ENCODE peak calls at places on chromosomes 2 and 18, in seven cellular contexts. S, L, F, Q, G, B and V are unnamed samples.

GRCh38 chr2:88055436-88056128 is at the start of gene KRCC1:
- DNase-seq in S (peak; percentile 95), L (peak; percentile 96), F (peak; percentile 98), Q (peak; percentile 90), B (peak; percentile 96), G (peak; percentile 88), V (peak; percentile 91)

GRCh38 chr18:5941869-5942268 is 46.5 kb upstream of the TMEM200C start:
- DNase-seq in B (no peak), S (no peak), F (no peak), G (no peak), Q (no peak), L (no peak), V (no peak)

GRCh38 chr18:42086288-42086687 is 131.3 kb downstream of the PIK3C3 start:
- DNase-seq in G (no peak), S (peak; percentile 78), F (no peak), Q (no peak), B (no peak), L (no peak), V (no peak)

GRCh38 chr2:42556351-42556890 is 12.0 kb upstream of the MTA3 start:
- DNase-seq in F (no peak), G (no peak), S (no peak), L (no peak), B (no peak), Q (no peak), V (no peak)

GRCh38 chr2:170222298-170222697 is 44.4 kb downstream of the MYO3B start:
- DNase-seq in G (no peak), Q (no peak), B (no peak), L (no peak), S (no peak), F (no peak), V (no peak)

GRCh38 chr18:1296237-1296636 is 391.6 kb downstream of the ADCYAP1 start:
- DNase-seq in G (no peak), S (no peak), B (no peak), L (no peak), Q (peak; percentile 73), F (no peak), V (no peak)

GRCh38 chr2:122020377-122020776 is 264.9 kb downstream of the TSN start:
- DNase-seq in G (no peak), S (no peak), F (no peak), Q (no peak), L (no peak), B (no peak), V (no peak)

GRCh38 chr2:132604561-132604960 is 65.4 kb downstream of the LYPD1 start:
- DNase-seq in L (no peak), S (no peak), B (no peak), F (no peak), G (no peak), Q (no peak), V (no peak)

GRCh38 chr2:197092431-197092830 is 165.9 kb upstream of the PGAP1 start:
- DNase-seq in G (no peak), F (no peak), S (peak; percentile 75), B (no peak), Q (peak; percentile 45), L (peak; percentile 85), V (no peak)

GRCh38 chr18:57086163-57086562 is 60.7 kb upstream of the BOD1L2 start:
- DNase-seq in L (no peak), S (no peak), Q (no peak), G (no peak), B (no peak), F (no peak), V (no peak)

GRCh38 chr2:222825031-222825430 is 35.8 kb upstream of the ACSL3 start:
- DNase-seq in Q (no peak), B (no peak), S (no peak), L (no peak), F (no peak), G (no peak), V (no peak)

GRCh38 chr2:11630855-11631254 is 39.1 kb downstream of the NTSR2 start:
- DNase-seq in Q (no peak), L (no peak), G (no peak), B (no peak), F (no peak), S (no peak), V (no peak)

GRCh38 chr2:181036848-181037603 is 56.6 kb downstream of the UBE2E3 start:
- DNase-seq in G (no peak), F (no peak), Q (no peak), L (peak; percentile 90), S (peak; percentile 86), B (no peak), V (no peak)

GRCh38 chr2:102826904-102827303 is 65.1 kb downstream of the TMEM182 start:
- DNase-seq in B (no peak), G (no peak), Q (peak; percentile 48), L (peak; percentile 42), S (peak; percentile 42), F (no peak), V (no peak)

GRCh38 chr18:11649839-11650238 is 39.2 kb upstream of the GNAL start:
- DNase-seq in S (no peak), Q (no peak), L (no peak), F (no peak), B (no peak), G (no peak), V (no peak)

GRCh38 chr2:42974303-42974696 is 181.9 kb upstream of the HAAO start:
- DNase-seq in Q (no peak), L (no peak), S (peak; percentile 51), G (no peak), F (no peak), B (no peak), V (no peak)

GRCh38 chr2:28282248-28282647 is 110.4 kb upstream of the FOSL2 start:
- DNase-seq in B (no peak), Q (no peak), F (no peak), G (no peak), S (no peak), L (no peak), V (no peak)

GRCh38 chr2:198309673-198310280 is 505.4 kb downstream of the PLCL1 start:
- DNase-seq in B (no peak), L (peak; percentile 55), S (peak; percentile 16), Q (peak; percentile 50), F (peak; percentile 52), G (no peak), V (no peak)

GRCh38 chr2:100741880-100742814 is 77.8 kb upstream of the NPAS2 start:
- DNase-seq in F (no peak), L (peak; percentile 99), B (no peak), Q (no peak), S (peak; percentile 99), G (no peak), V (no peak)

GRCh38 chr2:166653185-166653813 is 159.2 kb upstream of the SCN7A start:
- DNase-seq in G (no peak), Q (no peak), B (no peak), L (peak; percentile 43), F (no peak), S (peak; percentile 75), V (no peak)

GRCh38 chr2:230326453-230327417 is at the start of gene SP140L:
- DNase-seq in S (peak; percentile 81), L (peak; percentile 76), B (no peak), Q (no peak), F (peak; percentile 80), G (peak; percentile 60), V (peak; percentile 72)

DNA sequence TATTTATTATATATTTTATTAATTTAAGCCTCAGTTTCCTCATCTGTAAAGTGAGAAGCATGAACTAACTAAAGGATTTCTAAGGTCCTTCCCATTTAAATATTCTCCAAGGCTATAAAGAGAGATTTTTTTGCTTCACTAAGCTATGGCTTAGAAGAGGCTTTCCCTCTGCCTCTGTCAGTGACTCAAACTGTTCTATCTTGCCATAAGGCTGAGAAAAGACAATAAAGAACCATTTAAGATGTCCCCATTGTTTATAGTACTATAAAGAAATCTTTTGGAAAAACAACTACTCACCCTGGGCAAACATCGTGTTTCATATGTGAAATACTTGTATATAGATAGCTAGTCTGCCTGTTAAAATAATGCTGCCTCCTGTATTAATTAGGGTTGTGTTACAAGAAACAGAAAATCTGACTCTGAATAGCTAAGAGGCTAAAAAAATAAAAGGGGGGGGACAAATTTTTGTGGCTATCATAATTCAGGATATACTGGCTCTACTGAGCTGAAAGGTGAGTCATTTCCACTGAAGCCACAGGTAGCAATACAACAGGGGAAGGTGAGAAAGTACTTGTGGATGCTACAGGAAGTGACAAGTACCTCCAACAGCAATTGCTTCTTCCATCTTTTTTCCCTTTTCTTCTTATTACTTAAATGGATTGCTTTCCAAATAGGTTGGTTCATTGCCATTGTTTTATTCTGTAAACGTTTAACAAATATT is 25.4 kb downstream of the EPHA4 start:
- DNase-seq in L (no peak), Q (no peak), F (no peak), B (no peak), S (no peak), G (no peak), V (no peak)
- TF ChIP-seq CTCF in L (no peak), Q (no peak), F (no peak), B (no peak), S (no peak), G (no peak), V (no peak)

GRCh38 chr2:237067985-237068576 is 17.6 kb upstream of the COPS8 start:
- DNase-seq in F (no peak), G (no peak), S (no peak), L (no peak), Q (no peak), B (no peak), V (no peak)
- TF ChIP-seq CTCF in F (no peak), G (no peak), S (peak; percentile 42), L (peak; percentile 7), Q (no peak), B (peak; percentile 22), V (no peak)

DNA sequence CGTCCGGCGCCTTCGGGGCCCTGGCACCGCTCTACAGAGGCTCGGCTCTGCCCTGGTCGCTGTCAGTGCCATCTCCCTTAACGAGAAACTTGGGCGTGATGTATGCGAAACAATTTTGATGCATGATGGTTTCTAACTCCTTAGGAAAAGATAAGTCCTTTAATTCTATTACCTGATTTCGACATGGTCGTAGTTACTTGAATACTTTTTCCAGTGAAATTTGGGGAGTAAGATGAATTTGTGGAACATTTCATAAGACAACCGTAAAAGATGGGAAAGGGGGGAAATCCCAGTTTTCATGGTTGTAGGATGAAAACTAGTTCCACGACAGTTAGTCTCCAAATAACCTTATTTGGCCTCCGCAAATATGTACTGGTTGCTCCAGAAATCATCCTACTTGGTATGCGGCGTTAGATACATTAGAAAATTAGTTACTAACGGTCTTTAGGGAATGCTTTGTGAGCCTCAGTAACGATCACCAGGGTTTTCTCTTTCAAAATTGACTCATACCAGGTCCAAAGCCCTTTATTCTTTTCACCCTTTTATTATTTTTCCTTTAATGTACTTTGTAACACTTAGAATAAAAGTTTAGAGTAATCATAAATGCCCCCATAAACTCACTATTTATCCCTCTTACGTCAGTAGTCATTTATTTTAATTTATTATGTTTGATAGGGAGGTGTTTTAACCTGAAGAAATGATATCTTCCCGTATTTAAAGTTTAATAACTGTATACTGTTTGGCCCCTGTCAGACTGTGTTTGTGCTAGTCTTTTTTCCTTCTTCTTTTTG is 877 bp downstream of the TWSG1 start:
- DNase-seq in S (peak; percentile 35), G (no peak), L (peak; percentile 37), F (no peak), B (no peak), Q (no peak), V (no peak)
- TF ChIP-seq CTCF in S (no peak), G (no peak), L (no peak), F (no peak), B (no peak), Q (no peak), V (no peak)

DNA sequence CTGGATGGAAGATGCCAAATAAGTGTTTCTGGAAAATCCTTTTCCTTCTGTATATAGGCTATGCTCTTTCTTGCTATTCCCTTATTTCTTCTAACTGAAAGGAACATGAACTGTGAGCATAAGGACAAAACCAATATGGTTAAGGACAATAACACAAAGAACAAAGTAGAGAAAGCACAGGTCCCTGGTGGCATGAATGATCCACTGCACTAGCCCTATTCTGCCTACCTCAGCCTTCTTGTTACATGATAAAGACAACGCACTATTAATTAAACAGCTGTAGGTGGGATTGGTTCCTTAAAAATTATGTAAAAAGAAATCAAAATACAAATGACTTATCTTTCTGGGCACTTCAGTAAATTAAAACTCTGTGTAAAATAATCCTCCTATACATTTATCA is 1.9 kb upstream of the WDR75 start:
- DNase-seq in S (no peak), Q (no peak), G (no peak), B (no peak), L (no peak), F (no peak), V (no peak)
- TF ChIP-seq CTCF in S (peak; percentile 15), Q (peak; percentile 29), G (no peak), B (peak; percentile 59), L (peak; percentile 18), F (no peak), V (no peak)